ENCODE peak calls at places on chromosomes 3 and 15, in ten cellular contexts. T, E, Q, N, H, F, V, U, I and C are unnamed samples.

GRCh38 chr3:171776411-171776810 is 33.9 kb downstream of the PLD1 start:
- DNase-seq in U (no peak), F (no peak), I (no peak), Q (no peak), T (no peak), V (no peak), H (peak), N (no peak), E (no peak), C (no peak)

GRCh38 chr15:37106490-37107001 is 6.2 kb upstream of the MEIS2 start:
- DNase-seq in I (no peak), V (no peak), Q (no peak), F (no peak), U (peak), T (no peak), H (peak), N (peak), E (peak), C (no peak)

GRCh38 chr3:21551019-21551418 is 200.0 kb downstream of the ZNF385D start:
- DNase-seq in Q (no peak), N (no peak), I (no peak), V (no peak), T (no peak), E (no peak), F (no peak), H (no peak), U (peak), C (no peak)

GRCh38 chr3:72092778-72093177 is 307.8 kb upstream of the PROK2 start:
- DNase-seq in T (no peak), E (no peak), H (no peak), F (no peak), N (no peak), I (no peak), U (peak), Q (no peak), V (no peak), C (no peak)

GRCh38 chr3:40793739-40794138 is 269.0 kb downstream of the ZNF621 start:
- DNase-seq in Q (no peak), I (no peak), T (no peak), F (no peak), H (no peak), V (no peak), U (no peak), E (no peak), N (no peak), C (no peak)

GRCh38 chr15:77853910-77854309 is 221.2 kb upstream of the LINGO1 start:
- DNase-seq in U (no peak), I (no peak), V (no peak), E (no peak), T (no peak), Q (no peak), H (no peak), N (no peak), F (no peak), C (no peak)

GRCh38 chr3:13145131-13145825 is 72.0 kb upstream of the IQSEC1 start:
- DNase-seq in V (no peak), T (no peak), U (peak), I (peak), H (no peak), E (peak), N (no peak), F (no peak), Q (no peak), C (no peak)

GRCh38 chr3:82080792-82081191 is 319.3 kb upstream of the GBE1 start:
- DNase-seq in F (no peak), I (no peak), E (no peak), T (no peak), N (no peak), Q (no peak), H (no peak), V (no peak), U (no peak), C (no peak)

GRCh38 chr15:51144021-51144532 is 49.4 kb upstream of the TNFAIP8L3 start:
- DNase-seq in T (peak), Q (no peak), V (no peak), E (no peak), N (no peak), U (peak), H (no peak), F (no peak), I (no peak), C (peak)

GRCh38 chr3:170355738-170356595 is 1.5 kb upstream of the SKIL start:
- DNase-seq in E (peak), U (peak), Q (peak), V (no peak), H (peak), I (peak), N (peak), F (peak), T (no peak), C (no peak)

GRCh38 chr15:101675796-101676582 is 23.8 kb upstream of the TM2D3 start:
- DNase-seq in U (no peak), N (no peak), Q (peak), I (no peak), E (peak), T (peak), V (no peak), H (peak), F (no peak), C (no peak)

GRCh38 chr3:167057586-167057985 is 322.5 kb downstream of the ZBBX start:
- DNase-seq in Q (no peak), F (no peak), E (peak), T (no peak), H (no peak), N (no peak), V (no peak), U (no peak), I (no peak), C (no peak)

GRCh38 chr3:29488922-29489321 is 208.1 kb downstream of the RBMS3 start:
- DNase-seq in N (no peak), T (no peak), I (no peak), Q (no peak), V (no peak), U (no peak), E (no peak), F (no peak), H (no peak), C (no peak)

GRCh38 chr3:30614373-30614772 is 8.0 kb downstream of the TGFBR2 start:
- DNase-seq in V (no peak), T (no peak), H (no peak), F (no peak), N (no peak), U (no peak), E (no peak), I (no peak), Q (no peak), C (no peak)

GRCh38 chr3:183278479-183279088 is 25.5 kb downstream of the B3GNT5 start:
- DNase-seq in U (no peak), E (no peak), F (no peak), Q (no peak), N (no peak), T (no peak), I (no peak), V (no peak), H (no peak), C (no peak)

GRCh38 chr15:101641894-101642293 is 10.3 kb downstream of the TM2D3 start:
- DNase-seq in F (no peak), H (no peak), E (no peak), I (no peak), N (no peak), T (no peak), U (no peak), Q (no peak), V (no peak), C (no peak)

GRCh38 chr3:127524300-127524896 is 66.1 kb downstream of the TPRA1 start:
- DNase-seq in V (no peak), E (no peak), T (no peak), N (no peak), U (no peak), Q (no peak), F (no peak), I (no peak), H (peak), C (no peak)

GRCh38 chr15:41648770-41649169 is 11.4 kb upstream of the MGA start:
- DNase-seq in V (no peak), T (no peak), U (no peak), E (no peak), Q (no peak), F (no peak), I (no peak), H (no peak), N (no peak), C (no peak)

GRCh38 chr3:81154611-81155143 is 606.8 kb downstream of the GBE1 start:
- DNase-seq in U (no peak), N (no peak), T (no peak), F (no peak), Q (no peak), V (no peak), E (no peak), H (no peak), I (no peak), C (no peak)

GRCh38 chr15:61759639-61760038 is 300.6 kb downstream of the VPS13C start:
- DNase-seq in T (no peak), I (no peak), E (no peak), H (peak), U (no peak), V (no peak), F (no peak), Q (no peak), N (no peak), C (no peak)

GRCh38 chr3:149288655-149289054 is 44.8 kb downstream of the TM4SF18 start:
- DNase-seq in H (no peak), F (no peak), E (no peak), T (no peak), U (no peak), V (no peak), N (no peak), Q (no peak), I (no peak), C (no peak)

GRCh38 chr3:13865581-13866405 is 14.1 kb downstream of the WNT7A start:
- DNase-seq in F (no peak), H (no peak), T (no peak), N (no peak), U (no peak), V (no peak), I (no peak), Q (no peak), E (no peak), C (no peak)

GRCh38 chr15:39092354-39092753 is 488.5 kb upstream of the THBS1 start:
- DNase-seq in I (no peak), E (no peak), T (no peak), U (no peak), Q (no peak), V (no peak), N (no peak), F (no peak), H (no peak), C (no peak)

GRCh38 chr15:42890161-42890913 is 30.2 kb downstream of the TTBK2 start:
- DNase-seq in H (no peak), V (no peak), Q (no peak), E (no peak), T (peak), U (no peak), F (no peak), I (no peak), N (no peak), C (peak)

GRCh38 chr3:189272500-189273119 is 100.8 kb downstream of the TPRG1 start:
- DNase-seq in N (no peak), Q (no peak), V (no peak), T (no peak), U (no peak), E (peak), F (no peak), H (no peak), I (no peak), C (no peak)

GRCh38 chr3:117101697-117102096 is 392.1 kb downstream of the TUSC7 start:
- DNase-seq in I (no peak), E (no peak), H (no peak), Q (no peak), F (no peak), N (no peak), V (no peak), U (no peak), T (no peak), C (no peak)

GRCh38 chr3:138369151-138369900 is 20.9 kb downstream of the MRAS start:
- DNase-seq in T (no peak), U (no peak), E (no peak), N (no peak), F (no peak), H (no peak), V (no peak), I (peak), Q (no peak), C (no peak)

GRCh38 chr3:58965870-58966269 is 84.0 kb downstream of the CFAP20DC start:
- DNase-seq in H (no peak), I (no peak), T (no peak), F (no peak), E (no peak), U (no peak), V (no peak), Q (no peak), N (no peak), C (peak)

GRCh38 chr15:72184165-72184811 is 13.3 kb downstream of the GRAMD2A start:
- DNase-seq in H (no peak), F (peak), E (peak), N (peak), T (no peak), U (no peak), V (no peak), Q (no peak), I (peak), C (no peak)

GRCh38 chr3:52001443-52001974 is 5.8 kb upstream of the RPL29 start:
- DNase-seq in Q (peak), U (peak), T (no peak), E (peak), H (peak), V (peak), F (peak), N (peak), I (peak), C (no peak)

GRCh38 chr15:74308643-74308945 is 58.9 kb downstream of the CYP11A1 start:
- DNase-seq in Q (no peak), N (no peak), U (no peak), I (no peak), E (no peak), F (no peak), V (no peak), H (no peak), T (no peak), C (no peak)

GRCh38 chr3:193783166-193783896 is 190.3 kb downstream of the OPA1 start:
- DNase-seq in T (no peak), Q (no peak), U (no peak), I (no peak), N (no peak), F (no peak), E (no peak), V (no peak), H (no peak), C (no peak)